ENCODE peak calls at places on chromosomes 7 and 10, in five cellular contexts. K is fibroblast of lung, J is IMR-90, X is H1, Q is endothelial cell of umbilical vein. G is an unnamed sample.

GRCh38 chr10:104117839-104118323 is 4.1 kb upstream of the SFR1 start:
- DNase-seq in K (peak), Q (no peak), J (peak), X (no peak), G (peak)

GRCh38 chr7:135650831-135651573 is 11.3 kb upstream of the STMP1 start:
- DNase-seq in X (no peak), Q (no peak), K (no peak), J (peak), G (no peak)

GRCh38 chr7:105268056-105268455 is 120.7 kb downstream of the SRPK2 start:
- DNase-seq in Q (no peak), J (peak), K (peak), X (no peak), G (no peak)

GRCh38 chr7:80207501-80207900 is 72.9 kb downstream of the GNAI1 start:
- DNase-seq in K (peak), Q (no peak), X (no peak), J (no peak), G (no peak)

GRCh38 chr7:150755473-150756099 is 18.4 kb downstream of the GIMAP5 start:
- DNase-seq in J (no peak), K (no peak), X (no peak), Q (peak), G (no peak)

GRCh38 chr10:14740684-14741247 is 33.9 kb downstream of the FAM107B start:
- DNase-seq in Q (peak), X (no peak), J (peak), K (no peak), G (no peak)

GRCh38 chr7:127665922-127666321 is 13.9 kb downstream of the SND1 start:
- DNase-seq in X (peak), Q (no peak), K (no peak), J (no peak), G (no peak)

GRCh38 chr7:3157541-3158287 is 114.0 kb upstream of the CARD11 start:
- DNase-seq in J (peak), X (no peak), K (no peak), Q (no peak), G (no peak)

GRCh38 chr10:4663162-4663992 is 162.6 kb upstream of the AKR1E2 start:
- DNase-seq in K (peak), Q (peak), J (peak), X (no peak), G (peak)

GRCh38 chr10:106338486-106338885 is 826.0 kb downstream of the SORCS1 start:
- DNase-seq in X (no peak), Q (no peak), K (no peak), J (peak), G (no peak)

GRCh38 chr10:114683593-114683992 is 25.5 kb upstream of the ABLIM1 start:
- DNase-seq in X (no peak), J (no peak), K (no peak), Q (peak), G (no peak)

GRCh38 chr10:33899578-33900531 is 565.4 kb upstream of the NRP1 start:
- DNase-seq in Q (peak), K (peak), X (no peak), J (peak), G (peak)

GRCh38 chr10:79378383-79378646 is 31.0 kb downstream of the PPIF start:
- DNase-seq in Q (no peak), X (no peak), J (no peak), K (no peak), G (no peak)

GRCh38 chr7:25216837-25217236 is 11.4 kb downstream of the NPVF start:
- DNase-seq in X (no peak), K (peak), Q (peak), J (peak), G (no peak)

GRCh38 chr7:30469303-30469702 is 9.3 kb downstream of the NOD1 start:
- DNase-seq in X (peak), J (peak), K (peak), Q (peak), G (peak)

GRCh38 chr10:103829266-103829665 is 26.1 kb downstream of the SH3PXD2A start:
- DNase-seq in K (no peak), X (no peak), J (no peak), Q (no peak), G (no peak)

GRCh38 chr10:118835682-118836326 is 81.0 kb upstream of the CACUL1 start:
- DNase-seq in K (no peak), Q (no peak), X (no peak), J (no peak), G (peak)

GRCh38 chr7:106284516-106285050 is at the start of gene NAMPT:
- DNase-seq in K (no peak), Q (peak), J (no peak), X (no peak), G (no peak)

GRCh38 chr7:78448915-78449314 is 650.3 kb downstream of the PHTF2 start:
- DNase-seq in J (no peak), Q (no peak), K (no peak), X (no peak), G (no peak)

GRCh38 chr10:77591238-77591880 is 46.2 kb downstream of the KCNMA1 start:
- DNase-seq in X (no peak), K (no peak), Q (no peak), J (no peak), G (no peak)

GRCh38 chr10:13337827-13338196 is 10.3 kb downstream of the SEPHS1 start:
- DNase-seq in J (no peak), Q (no peak), X (no peak), K (no peak), G (no peak)

GRCh38 chr10:124745678-124746077 is 1.5 kb upstream of the FAM53B start:
- DNase-seq in Q (peak), K (peak), X (no peak), J (peak), G (peak)

GRCh38 chr10:33950216-33950615 is 615.7 kb upstream of the NRP1 start:
- DNase-seq in Q (peak), J (no peak), X (no peak), K (no peak), G (no peak)

GRCh38 chr10:43682956-43683355 is 34.3 kb upstream of the ZNF32 start:
- DNase-seq in Q (no peak), J (peak), K (no peak), X (no peak), G (no peak)

GRCh38 chr7:1407883-1408282 is 51.4 kb downstream of the MICALL2 start:
- DNase-seq in J (no peak), X (no peak), K (no peak), Q (no peak), G (no peak)

GRCh38 chr10:50326757-50327701 is 75.7 kb upstream of the ASAH2 start:
- DNase-seq in K (peak), J (peak), Q (peak), X (no peak), G (no peak)

GRCh38 chr7:155457544-155458316 is at the start of gene EN2:
- DNase-seq in K (no peak), X (no peak), J (no peak), Q (peak), G (no peak)

GRCh38 chr7:71633571-71634008 is 501.6 kb downstream of the GALNT17 start:
- DNase-seq in J (peak), Q (no peak), X (peak), K (peak), G (no peak)

GRCh38 chr7:41832936-41833335 is 130.0 kb upstream of the INHBA start:
- DNase-seq in X (no peak), J (no peak), Q (no peak), K (no peak), G (no peak)

GRCh38 chr7:41834805-41835694 is 132.2 kb upstream of the INHBA start:
- DNase-seq in X (no peak), J (peak), Q (no peak), K (peak), G (no peak)

GRCh38 chr7:41830271-41830670 is 127.4 kb upstream of the INHBA start:
- DNase-seq in J (no peak), K (no peak), X (no peak), Q (no peak), G (no peak)

DNA sequence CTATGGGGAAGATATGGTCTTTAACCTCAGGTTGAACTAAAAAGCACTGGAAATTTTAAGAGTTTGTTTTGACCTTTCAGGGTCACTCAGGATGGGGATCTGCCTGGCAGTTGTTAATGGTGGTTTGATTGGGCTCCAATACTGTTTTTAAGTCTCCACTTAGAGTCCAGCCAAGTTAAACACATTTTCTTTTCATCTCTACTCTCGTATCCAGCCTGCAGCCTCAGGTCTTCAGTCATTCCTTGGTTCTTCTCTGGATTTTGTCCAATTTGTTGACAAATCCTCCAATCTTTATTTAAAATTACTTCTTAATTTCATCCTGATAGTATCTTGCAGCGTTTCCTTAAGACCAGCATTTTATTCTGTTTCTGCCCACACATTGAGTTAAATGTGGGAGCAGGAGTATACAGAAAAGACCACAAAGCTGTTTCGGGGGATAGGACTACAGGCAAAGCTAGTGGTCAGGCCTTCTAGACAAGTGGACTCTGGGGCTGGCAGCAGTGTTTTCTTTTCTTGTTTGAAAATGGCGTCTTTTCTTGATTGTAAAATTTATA is 133.2 kb upstream of the INHBA start:
- DNase-seq in K (no peak), J (no peak), X (no peak), Q (no peak), G (no peak)
- H2AFZ ChIP-seq in K (no peak), J (no peak), X (no peak), Q (no peak), G (no peak)

GRCh38 chr7:117656806-117657205 is 177.0 kb downstream of the CFTR start:
- DNase-seq in Q (no peak), X (no peak), K (no peak), J (no peak), G (no peak)

GRCh38 chr7:117659453-117660086 is 179.7 kb downstream of the CFTR start:
- DNase-seq in K (peak), Q (no peak), X (no peak), J (peak), G (no peak)

GRCh38 chr7:117652943-117653700 is 173.3 kb downstream of the CFTR start:
- DNase-seq in Q (no peak), X (peak), K (no peak), J (no peak), G (no peak)

GRCh38 chr7:117654780-117655179 is 175.0 kb downstream of the CFTR start:
- DNase-seq in Q (peak), X (no peak), J (no peak), K (no peak), G (no peak)
- H2AFZ ChIP-seq in Q (no peak), X (no peak), J (no peak), K (no peak), G (no peak)

GRCh38 chr10:45592926-45593325 is 79.6 kb downstream of the ZFAND4 start:
- DNase-seq in X (no peak), K (no peak), J (no peak), Q (no peak), G (no peak)
- H2AFZ ChIP-seq in X (no peak), K (no peak), J (no peak), Q (no peak), G (no peak)

GRCh38 chr7:42930889-42931288 is 1.1 kb downstream of the PSMA2 start:
- DNase-seq in J (peak), Q (peak), K (no peak), X (no peak), G (no peak)
- H2AFZ ChIP-seq in J (no peak), Q (no peak), K (no peak), X (no peak), G (no peak)

GRCh38 chr10:23238015-23238414 is 45.9 kb downstream of the PTF1A start:
- DNase-seq in K (no peak), J (no peak), Q (no peak), X (no peak), G (no peak)
- H2AFZ ChIP-seq in K (no peak), J (no peak), Q (no peak), X (no peak), G (no peak)

GRCh38 chr10:26491276-26491675 is 53.1 kb downstream of the APBB1IP start:
- DNase-seq in K (no peak), X (no peak), J (no peak), Q (no peak), G (no peak)
- H2AFZ ChIP-seq in K (no peak), X (no peak), J (no peak), Q (no peak), G (no peak)

DNA sequence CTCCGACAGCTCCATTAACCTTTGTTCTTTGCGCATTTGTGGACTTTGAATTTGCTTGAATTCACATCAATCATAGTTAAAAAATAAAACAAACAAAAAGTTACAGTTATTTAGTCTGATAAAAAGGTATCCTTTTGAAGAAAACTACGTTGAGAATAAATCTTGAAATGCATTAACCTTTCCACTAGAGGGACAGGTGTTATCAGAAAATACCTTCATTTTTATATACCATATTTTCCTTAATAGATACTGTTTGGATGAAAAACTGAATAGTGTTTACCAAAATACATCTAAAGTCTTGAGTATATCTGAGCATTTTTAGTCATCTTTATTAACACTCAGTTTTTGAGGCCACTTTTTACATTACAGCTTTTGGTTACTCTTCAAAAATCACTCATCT is 371.9 kb downstream of the ZWINT start:
- DNase-seq in Q (no peak), J (no peak), X (no peak), K (no peak), G (no peak)
- H2AFZ ChIP-seq in Q (no peak), J (no peak), X (no peak), K (no peak), G (no peak)

GRCh38 chr10:11875183-11875498 is 52.0 kb downstream of the PROSER2 start:
- DNase-seq in Q (no peak), J (peak), X (no peak), K (peak), G (no peak)

GRCh38 chr10:11874568-11875182 is 51.5 kb downstream of the PROSER2 start:
- DNase-seq in J (peak), Q (peak), K (peak), X (no peak), G (peak)

GRCh38 chr10:11876805-11877395 is 53.7 kb downstream of the PROSER2 start:
- DNase-seq in Q (no peak), X (no peak), J (no peak), K (no peak), G (no peak)

GRCh38 chr10:11877506-11877905 is 54.4 kb downstream of the PROSER2 start:
- DNase-seq in X (no peak), K (no peak), J (no peak), Q (no peak), G (no peak)

GRCh38 chr10:11875499-11876281 is 52.5 kb downstream of the PROSER2 start:
- DNase-seq in K (peak), X (no peak), J (peak), Q (peak), G (peak)
- H2AFZ ChIP-seq in K (peak), X (peak), J (peak), Q (no peak), G (no peak)

G was measured in PC-9.